ENCODE peak calls at places on chromosomes 3 and 15, in four cellular contexts. E is HCT116, I is GM12878, W is HepG2. R is an unnamed sample. For H3K36me3, the result is how much of the 10 kb centered on the place peaks cover.

GRCh38 chr3:147049305-147049704 is 357.0 kb downstream of the ZIC4 start:
- DNase-seq in E (no peak), I (no peak), W (no peak), R (no peak)

GRCh38 chr3:15815696-15816095 is 17.9 kb upstream of the ANKRD28 start:
- DNase-seq in E (peak), I (no peak), W (peak), R (peak)

GRCh38 chr3:120341658-120342346 is 7.4 kb downstream of the LRRC58 start:
- DNase-seq in E (no peak), I (no peak), W (no peak), R (no peak)

GRCh38 chr3:14486460-14486859 is 53.7 kb downstream of the GRIP2 start:
- DNase-seq in E (no peak), I (no peak), W (no peak), R (no peak)

GRCh38 chr15:91891788-91892187 is 38.3 kb downstream of the SLCO3A1 start:
- DNase-seq in E (no peak), I (no peak), W (no peak), R (no peak)

GRCh38 chr3:121155023-121155422 is 247.0 kb downstream of the STXBP5L start:
- DNase-seq in E (no peak), I (no peak), W (no peak), R (peak)

GRCh38 chr3:149646181-149646766 is 11.6 kb downstream of the WWTR1 start:
- DNase-seq in E (peak), I (no peak), W (no peak), R (peak)

GRCh38 chr3:149473314-149473990 is 1.0 kb upstream of the TM4SF4 start:
- DNase-seq in E (peak), I (no peak), W (no peak), R (peak)

GRCh38 chr3:122962149-122962548 is 65.4 kb downstream of the SEMA5B start:
- DNase-seq in E (no peak), I (no peak), W (no peak), R (no peak)

GRCh38 chr3:11480663-11481298 is 162.9 kb downstream of the VGLL4 start:
- DNase-seq in E (no peak), I (no peak), W (peak), R (peak)

GRCh38 chr3:147410518-147411234 is 1.5 kb downstream of the ZIC1 start:
- DNase-seq in E (no peak), I (no peak), W (no peak), R (no peak)

GRCh38 chr3:153979419-153980251 is 141.6 kb upstream of the ARHGEF26 start:
- DNase-seq in E (no peak), I (no peak), W (no peak), R (no peak)

GRCh38 chr15:70702584-70702983 is 60.8 kb downstream of the UACA start:
- DNase-seq in E (no peak), I (no peak), W (no peak), R (no peak)

GRCh38 chr3:29537889-29538609 is 257.2 kb downstream of the RBMS3 start:
- DNase-seq in E (no peak), I (no peak), W (no peak), R (peak)
- TF ChIP-seq MAX in E (no peak), I (no peak), W (no peak), R (no peak)

GRCh38 chr3:138249636-138250035 is 62.5 kb downstream of the ARMC8 start:
- DNase-seq in E (no peak), I (no peak), W (no peak), R (no peak)

GRCh38 chr3:138241061-138241460 is 54.0 kb downstream of the ARMC8 start:
- DNase-seq in E (no peak), I (no peak), W (no peak), R (no peak)

GRCh38 chr3:138242466-138242865 is 55.4 kb downstream of the ARMC8 start:
- DNase-seq in E (no peak), I (no peak), W (no peak), R (no peak)

DNA sequence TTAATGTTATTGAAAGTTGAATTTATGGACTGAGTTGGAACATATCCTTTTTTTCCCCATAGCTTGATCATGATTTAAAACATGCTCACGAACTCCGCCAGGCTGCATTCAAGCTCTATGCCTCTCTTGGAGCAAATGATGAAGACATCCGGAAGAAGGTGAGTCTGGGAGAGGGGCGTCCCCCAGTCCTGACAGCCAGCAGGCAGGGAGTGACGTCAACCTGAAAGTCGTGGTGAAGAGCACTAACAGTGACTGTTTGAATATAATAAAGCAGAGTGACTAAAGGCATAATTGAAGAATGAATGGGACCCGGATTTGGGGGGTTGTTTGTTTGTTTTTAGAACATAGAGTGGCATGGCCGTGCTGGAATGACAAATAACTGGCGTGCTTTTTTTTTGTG is 57.9 kb downstream of the ARMC8 start:
- DNase-seq in E (no peak), I (no peak), W (no peak), R (no peak)
- H3K36me3 ChIP-seq in E (under half), I (under half), W (under half), R (under half)

DNA sequence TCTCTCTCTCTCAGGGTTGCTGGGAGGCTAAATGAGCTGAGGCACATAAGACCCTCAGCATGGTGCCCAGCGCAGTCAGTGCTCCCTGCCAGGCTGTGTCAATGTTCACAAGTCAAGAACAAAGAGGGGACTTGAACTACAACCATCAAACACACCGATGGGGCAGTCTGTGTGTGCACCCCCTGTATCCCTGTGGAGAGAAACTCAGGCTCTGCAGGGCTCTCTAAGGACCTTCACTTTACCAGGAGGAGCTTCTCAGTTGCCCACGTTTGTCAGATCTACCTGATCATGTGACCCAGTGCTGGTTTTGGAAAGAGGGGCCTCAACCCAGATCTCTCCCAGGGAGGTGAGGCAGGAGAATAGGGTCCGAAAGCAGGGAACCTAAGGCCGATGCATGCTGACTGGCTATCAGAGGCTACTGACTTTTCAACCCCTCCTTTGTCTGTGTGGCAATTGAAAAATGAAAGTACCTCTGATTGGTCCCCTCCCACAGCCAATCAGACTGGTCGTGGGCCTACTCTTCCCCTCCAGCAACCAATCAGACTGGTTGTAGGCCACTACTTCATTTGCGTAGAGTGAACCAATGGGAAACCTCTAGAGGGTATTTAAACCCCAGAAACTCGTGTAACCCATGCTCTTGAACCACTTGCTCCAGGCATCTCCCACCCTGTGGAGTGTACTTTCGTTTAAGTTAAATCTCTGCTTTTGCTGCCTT is 34.0 kb downstream of the RHCG start:
- DNase-seq in E (peak), I (no peak), W (peak), R (no peak)
- TF ChIP-seq MAX in E (no peak), I (no peak), W (peak), R (no peak)

GRCh38 chr3:44989141-44989540 is 13.1 kb downstream of the EXOSC7 start:
- DNase-seq in E (no peak), I (no peak), W (no peak), R (no peak)

GRCh38 chr3:44987318-44987717 is 11.3 kb downstream of the EXOSC7 start:
- DNase-seq in E (no peak), I (no peak), W (no peak), R (no peak)

GRCh38 chr3:44991326-44991725 is 15.3 kb downstream of the EXOSC7 start:
- DNase-seq in E (no peak), I (no peak), W (no peak), R (no peak)

GRCh38 chr3:44989636-44990373 is 13.8 kb downstream of the EXOSC7 start:
- DNase-seq in E (no peak), I (no peak), W (no peak), R (no peak)

DNA sequence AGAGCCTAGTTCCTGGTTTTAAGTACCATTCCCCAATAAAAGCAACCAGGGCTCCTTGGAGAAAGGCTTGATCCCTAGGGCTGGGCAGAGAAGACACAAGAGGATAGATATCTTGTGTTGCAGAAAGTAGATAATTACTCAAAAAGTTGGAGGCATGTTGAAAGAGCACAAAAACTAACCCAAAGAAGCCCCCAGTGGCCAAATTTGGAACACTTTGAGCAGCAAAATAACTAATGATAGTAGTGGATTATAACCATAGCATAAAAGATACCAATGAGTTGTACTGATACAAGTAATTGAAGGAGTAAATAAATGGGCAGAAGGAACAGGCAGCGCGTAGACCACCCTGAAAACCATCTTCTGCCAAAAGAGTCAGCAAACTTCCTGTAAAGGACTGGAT is 12.0 kb downstream of the EXOSC7 start:
- DNase-seq in E (no peak), I (no peak), W (no peak), R (no peak)
- H3K36me3 ChIP-seq in E (under half), I (under half), W (under half), R (under half)

GRCh38 chr3:49535971-49536874 is 18.1 kb upstream of the BSN start:
- DNase-seq in E (no peak), I (no peak), W (no peak), R (no peak)
- TF ChIP-seq MAX in E (no peak), I (no peak), W (no peak), R (no peak)

GRCh38 chr3:184333190-184333589 is 4.2 kb upstream of the FAM131A start:
- DNase-seq in E (no peak), I (no peak), W (no peak), R (no peak)
- H3K36me3 ChIP-seq in E (half or more), I (under half), W (half or more), R (under half)